ENCODE peak calls at places on chromosomes 12 and 14, in nine cellular contexts. H, I, N, K, L, F, S, Z and O are unnamed samples.

GRCh38 chr14:37428954-37429353 is 166.1 kb downstream of the FOXA1 start:
- DNase-seq in H (no peak), I (no peak), N (no peak), K (no peak), L (no peak), F (no peak), S (no peak), Z (no peak), O (no peak)

GRCh38 chr14:35261774-35262173 is 30.4 kb upstream of the PSMA6 start:
- DNase-seq in H (peak), I (no peak), N (no peak), K (no peak), L (peak), F (no peak), S (no peak), Z (no peak), O (no peak)

GRCh38 chr12:46572644-46573630 is 200.4 kb upstream of the SLC38A2 start:
- DNase-seq in H (no peak), I (no peak), N (no peak), K (no peak), L (no peak), F (no peak), S (no peak), Z (no peak), O (no peak)

GRCh38 chr12:92593734-92594402 is 108.9 kb upstream of the PLEKHG7 start:
- DNase-seq in H (peak), I (peak), N (peak), K (peak), L (peak), F (no peak), S (peak), Z (no peak), O (no peak)

GRCh38 chr12:89411846-89412245 is 59.5 kb upstream of the DUSP6 start:
- DNase-seq in H (no peak), I (no peak), N (no peak), K (no peak), L (no peak), F (no peak), S (no peak), Z (no peak), O (no peak)

GRCh38 chr12:29492884-29493283 is 4.6 kb downstream of the OVCH1 start:
- DNase-seq in H (no peak), I (no peak), N (no peak), K (no peak), L (no peak), F (no peak), S (no peak), Z (no peak), O (no peak)

GRCh38 chr12:131827961-131828534 is at the start of gene MMP17:
- DNase-seq in H (peak), I (peak), N (peak), K (no peak), L (peak), F (peak), S (no peak), Z (peak), O (no peak)

GRCh38 chr12:116360579-116361403 is 83.3 kb upstream of the MED13L start:
- DNase-seq in H (no peak), I (no peak), N (no peak), K (no peak), L (no peak), F (no peak), S (no peak), Z (no peak), O (no peak)

GRCh38 chr12:56599797-56600196 is 30.3 kb downstream of the BAZ2A start:
- DNase-seq in H (no peak), I (no peak), N (no peak), K (no peak), L (no peak), F (no peak), S (no peak), Z (no peak), O (no peak)

GRCh38 chr12:105272814-105273416 is 36.9 kb upstream of the APPL2 start:
- DNase-seq in H (no peak), I (no peak), N (no peak), K (no peak), L (no peak), F (no peak), S (no peak), Z (no peak), O (no peak)

GRCh38 chr12:13816394-13816793 is 165.0 kb downstream of the GRIN2B start:
- DNase-seq in H (no peak), I (no peak), N (no peak), K (no peak), L (no peak), F (no peak), S (no peak), Z (no peak), O (no peak)

GRCh38 chr14:58717211-58717610 is 79.4 kb downstream of the DACT1 start:
- DNase-seq in H (no peak), I (no peak), N (no peak), K (no peak), L (no peak), F (no peak), S (no peak), Z (no peak), O (no peak)

GRCh38 chr12:88868062-88868461 is 287.8 kb upstream of the KITLG start:
- DNase-seq in H (peak), I (no peak), N (no peak), K (no peak), L (peak), F (no peak), S (no peak), Z (no peak), O (no peak)

GRCh38 chr12:77325505-77325904 is 260.1 kb upstream of the E2F7 start:
- DNase-seq in H (no peak), I (peak), N (no peak), K (no peak), L (no peak), F (no peak), S (no peak), Z (peak), O (no peak)

GRCh38 chr12:28830491-28830890 is 318.6 kb upstream of the FAR2 start:
- DNase-seq in H (no peak), I (no peak), N (no peak), K (no peak), L (no peak), F (no peak), S (no peak), Z (no peak), O (no peak)

GRCh38 chr12:111788178-111788654 is 21.5 kb downstream of the ALDH2 start:
- DNase-seq in H (peak), I (peak), N (no peak), K (no peak), L (peak), F (no peak), S (no peak), Z (no peak), O (no peak)

GRCh38 chr12:45216983-45217485 is 1.1 kb downstream of the ANO6 start:
- DNase-seq in H (no peak), I (no peak), N (no peak), K (no peak), L (no peak), F (no peak), S (no peak), Z (no peak), O (no peak)
- TF ChIP-seq CTCF in H (no peak), I (no peak), N (no peak), K (no peak), L (no peak), F (no peak), S (no peak), Z (no peak), O (no peak)

DNA sequence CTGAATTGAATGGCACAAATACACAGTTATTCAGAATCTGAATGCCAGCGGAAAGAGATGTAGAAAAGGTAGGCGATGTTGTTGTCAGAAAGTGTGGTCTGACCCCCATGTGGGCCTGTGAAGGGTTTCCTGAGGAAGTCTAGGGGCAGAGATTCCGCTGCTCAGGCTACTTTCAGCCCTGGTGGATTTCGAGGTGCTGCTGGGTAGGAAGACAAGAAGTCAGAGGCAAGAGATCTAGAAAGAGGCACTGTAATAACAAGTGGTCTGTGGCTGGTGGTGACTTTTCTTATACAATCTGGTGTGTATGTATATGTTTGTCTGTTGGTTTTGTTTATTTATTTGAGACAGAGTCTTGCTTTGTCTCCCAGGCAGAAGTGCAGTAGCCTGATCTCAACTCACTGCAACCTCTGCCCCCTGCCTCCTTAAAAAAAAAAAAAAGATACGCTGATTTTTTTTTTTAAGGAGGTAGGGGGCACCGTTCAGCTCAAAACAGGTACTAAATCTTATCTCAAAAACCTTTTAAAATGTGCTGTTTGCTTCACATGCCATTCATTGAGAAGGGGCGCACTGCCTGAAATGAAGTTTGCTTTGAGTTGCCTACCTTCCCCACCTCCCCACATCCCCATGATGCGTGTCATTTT is 27.1 kb upstream of the MANSC4 start:
- DNase-seq in H (no peak), I (no peak), N (no peak), K (no peak), L (no peak), F (no peak), S (no peak), Z (no peak), O (no peak)
- TF ChIP-seq CTCF in H (no peak), I (no peak), N (no peak), K (no peak), L (no peak), F (no peak), S (no peak), Z (no peak), O (no peak)

DNA sequence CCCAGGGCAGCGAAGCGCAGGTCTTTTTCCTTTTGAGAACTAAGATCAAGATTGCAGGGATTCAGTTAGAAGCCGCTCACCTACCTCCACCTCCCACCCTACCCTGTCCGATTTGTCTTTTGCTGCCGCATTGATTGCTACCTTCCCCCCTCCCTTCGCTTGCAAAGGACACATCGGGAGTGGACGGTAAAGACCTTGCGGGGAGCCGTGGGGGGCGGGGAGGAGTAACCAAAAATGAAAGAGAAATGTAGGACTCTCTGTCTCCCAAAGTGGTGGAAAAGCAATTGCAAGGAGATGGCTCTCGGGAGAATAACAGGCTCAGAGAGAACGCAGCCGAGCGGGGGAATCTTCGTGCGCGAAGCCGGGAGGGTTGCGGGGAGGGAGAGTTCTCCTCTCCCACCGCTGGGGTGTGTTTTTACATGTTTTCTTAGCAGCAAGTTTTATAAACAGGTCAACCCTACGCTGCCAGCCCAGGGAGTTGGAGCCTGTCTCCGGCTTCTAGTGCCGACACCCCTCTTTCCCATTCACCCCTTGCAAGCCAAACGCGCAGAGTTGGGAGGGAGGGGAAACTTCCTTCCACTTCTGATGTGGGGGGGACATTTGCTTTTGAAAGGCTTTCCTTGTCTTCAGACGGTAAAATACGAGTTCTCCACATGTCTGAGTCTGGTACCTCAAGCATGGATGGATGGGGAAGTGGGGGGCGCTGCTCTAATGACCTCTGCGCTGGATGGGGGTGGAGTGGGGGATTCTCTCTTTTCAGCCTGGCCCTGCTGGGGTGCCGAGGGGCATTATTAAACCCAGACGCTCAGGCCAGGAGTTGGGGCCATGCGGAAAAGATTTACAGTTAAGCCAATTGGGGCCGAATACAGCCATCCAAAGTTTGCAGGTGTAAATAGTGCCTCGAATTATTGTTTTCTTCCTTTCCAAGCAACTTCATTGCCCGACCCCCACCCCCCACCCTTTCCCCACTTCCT is 8.9 kb upstream of the TBX3 start:
- DNase-seq in H (no peak), I (no peak), N (no peak), K (no peak), L (no peak), F (no peak), S (no peak), Z (no peak), O (no peak)
- TF ChIP-seq CTCF in H (no peak), I (no peak), N (no peak), K (no peak), L (peak), F (peak), S (no peak), Z (no peak), O (no peak)

GRCh38 chr12:127537070-127537469 is 729.9 kb upstream of the TMEM132C start:
- DNase-seq in H (no peak), I (no peak), N (no peak), K (no peak), L (no peak), F (no peak), S (no peak), Z (no peak), O (no peak)
- TF ChIP-seq CTCF in H (no peak), I (no peak), N (no peak), K (no peak), L (no peak), F (no peak), S (no peak), Z (no peak), O (no peak)

DNA sequence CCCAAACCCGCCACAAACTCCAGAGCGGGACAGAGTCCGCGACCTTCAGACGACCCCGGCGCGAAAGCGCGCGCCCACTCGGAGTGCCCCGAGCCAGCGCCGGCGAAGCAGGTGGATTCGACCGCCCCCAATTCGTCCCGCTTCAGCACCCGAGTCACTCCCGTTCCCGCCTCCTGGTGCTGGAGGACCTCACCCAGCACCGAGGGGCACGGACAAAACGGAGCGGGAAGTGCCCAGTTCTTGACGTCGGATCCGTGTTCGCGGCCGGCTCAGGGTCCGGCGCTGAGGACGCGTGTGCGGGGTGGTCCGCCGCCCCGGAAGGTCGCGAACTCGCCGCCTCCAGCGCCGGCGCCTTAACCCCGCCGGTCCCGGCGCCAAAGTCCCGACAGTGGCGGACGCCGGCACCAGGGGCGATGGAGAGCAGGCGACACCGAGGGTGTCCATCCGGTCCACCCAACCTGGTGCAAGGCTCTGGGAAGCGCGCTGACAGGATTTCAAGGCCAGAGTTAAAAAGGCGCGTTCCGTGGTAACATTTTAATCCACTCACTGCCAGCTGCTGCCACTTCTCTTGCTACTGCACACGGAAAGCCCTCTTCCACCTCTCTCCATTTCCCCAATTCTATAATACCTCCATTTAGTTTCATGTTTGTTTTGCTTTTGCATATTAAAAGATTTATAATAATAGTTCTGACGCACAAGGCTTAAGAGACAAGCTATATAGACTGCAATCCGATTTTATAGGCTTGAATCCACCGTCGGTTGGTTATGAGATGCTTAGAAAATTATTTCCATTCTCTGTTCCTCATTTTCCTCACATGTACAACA is 240.0 kb upstream of the CPNE8 start:
- DNase-seq in H (peak), I (peak), N (peak), K (no peak), L (peak), F (peak), S (no peak), Z (peak), O (peak)
- TF ChIP-seq CTCF in H (peak), I (peak), N (peak), K (no peak), L (peak), F (peak), S (no peak), Z (peak), O (peak)

GRCh38 chr14:103146141-103146709 is 23.0 kb downstream of the TNFAIP2 start:
- DNase-seq in H (no peak), I (no peak), N (no peak), K (no peak), L (no peak), F (no peak), S (no peak), Z (no peak), O (no peak)
- TF ChIP-seq CTCF in H (no peak), I (no peak), N (no peak), K (no peak), L (no peak), F (no peak), S (no peak), Z (no peak), O (no peak)

GRCh38 chr12:109717390-109718357 is 4.0 kb downstream of the FAM222A start:
- DNase-seq in H (no peak), I (no peak), N (no peak), K (no peak), L (no peak), F (no peak), S (no peak), Z (no peak), O (no peak)
- TF ChIP-seq CTCF in H (no peak), I (no peak), N (no peak), K (no peak), L (no peak), F (no peak), S (no peak), Z (no peak), O (no peak)

GRCh38 chr14:102509744-102510615 is at the start of gene ANKRD9:
- DNase-seq in H (peak), I (peak), N (peak), K (peak), L (peak), F (peak), S (peak), Z (peak), O (peak)
- TF ChIP-seq CTCF in H (no peak), I (no peak), N (no peak), K (no peak), L (no peak), F (no peak), S (no peak), Z (no peak), O (no peak)

GRCh38 chr12:80598004-80598606 is 109.3 kb upstream of the MYF6 start:
- DNase-seq in H (peak), I (no peak), N (no peak), K (no peak), L (peak), F (no peak), S (no peak), Z (peak), O (no peak)
- TF ChIP-seq CTCF in H (peak), I (peak), N (peak), K (no peak), L (peak), F (peak), S (no peak), Z (peak), O (no peak)

DNA sequence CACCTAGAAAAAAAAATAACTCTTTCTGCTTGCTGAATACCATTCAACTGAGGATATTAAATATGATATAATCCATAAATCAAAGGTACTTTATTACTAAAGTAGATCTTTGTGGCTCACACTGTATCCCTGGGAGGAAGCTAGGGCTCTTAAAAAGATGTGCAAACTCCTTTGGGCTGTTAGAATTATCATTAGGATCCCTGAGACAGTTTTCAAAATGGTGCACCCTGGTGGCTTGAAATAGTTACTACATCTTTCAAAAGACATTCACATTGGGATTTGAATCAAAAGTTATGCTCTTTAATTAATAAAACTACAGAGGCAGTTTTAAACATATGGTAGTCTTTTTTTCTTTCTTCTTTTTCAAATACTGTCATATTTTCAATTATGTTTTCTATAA is 228.5 kb upstream of the G2E3 start:
- DNase-seq in H (peak), I (no peak), N (no peak), K (no peak), L (peak), F (no peak), S (no peak), Z (no peak), O (no peak)
- TF ChIP-seq CTCF in H (peak), I (no peak), N (no peak), K (no peak), L (peak), F (peak), S (no peak), Z (peak), O (peak)